ENCODE peak calls at places on chromosome 1, in six cellular contexts. G is CD8-positive, alpha-beta T cell; Y is GM06990; K is osteoblast; I is cardiac fibroblast; T is H1. V is an unnamed sample.

GRCh38 chr1:62271932-62272728 is 47.1 kb downstream of the KANK4 start:
- DNase-seq in G (peak), Y (no peak), T (no peak), I (no peak), K (no peak), V (peak)

GRCh38 chr1:31633117-31633516 is 11.6 kb downstream of the PEF1 start:
- DNase-seq in K (no peak), I (no peak), G (peak), T (no peak), Y (no peak), V (no peak)

GRCh38 chr1:244322791-244323521 is 128.8 kb downstream of the ADSS2 start:
- DNase-seq in K (peak), G (peak), T (no peak), Y (no peak), I (peak), V (no peak)

GRCh38 chr1:228393811-228394570 is 12.6 kb downstream of the TRIM11 start:
- DNase-seq in G (no peak), Y (no peak), I (no peak), T (no peak), K (peak), V (no peak)

GRCh38 chr1:9211291-9211811 is 23.2 kb upstream of the H6PD start:
- DNase-seq in I (peak), Y (no peak), G (no peak), K (peak), T (no peak), V (no peak)

GRCh38 chr1:214314178-214314843 is 33.4 kb downstream of the SMYD2 start:
- DNase-seq in Y (no peak), I (no peak), T (no peak), G (no peak), K (no peak), V (no peak)

GRCh38 chr1:229118662-229119061 is 152.2 kb upstream of the RAB4A start:
- DNase-seq in T (no peak), G (no peak), K (no peak), I (no peak), Y (no peak), V (no peak)

GRCh38 chr1:171740356-171740863 is 1.5 kb downstream of the VAMP4 start:
- DNase-seq in I (no peak), G (no peak), K (no peak), Y (no peak), T (no peak), V (no peak)

GRCh38 chr1:219088778-219089557 is 84.7 kb upstream of the LYPLAL1 start:
- DNase-seq in K (peak), I (peak), T (no peak), G (no peak), Y (peak), V (peak)

GRCh38 chr1:235882816-235883215 is 16.1 kb upstream of the LYST start:
- DNase-seq in T (no peak), K (peak), I (peak), Y (no peak), G (no peak), V (no peak)

GRCh38 chr1:171909711-171910110 is 68.4 kb downstream of the DNM3 start:
- DNase-seq in G (no peak), I (no peak), K (no peak), Y (no peak), T (peak), V (no peak)

GRCh38 chr1:212652609-212653008 is 44.0 kb downstream of the ATF3 start:
- DNase-seq in Y (no peak), K (no peak), T (no peak), I (no peak), G (no peak), V (no peak)

GRCh38 chr1:164504699-164505098 is 54.3 kb upstream of the PBX1 start:
- DNase-seq in K (no peak), I (peak), T (no peak), G (no peak), Y (no peak), V (no peak)

GRCh38 chr1:47627471-47628370 is 189.9 kb downstream of the FOXD2 start:
- DNase-seq in T (no peak), Y (no peak), K (no peak), I (no peak), G (no peak), V (no peak)

GRCh38 chr1:68481041-68481440 is 15.8 kb downstream of the DEPDC1 start:
- DNase-seq in I (no peak), G (no peak), K (no peak), T (no peak), Y (no peak), V (no peak)

DNA sequence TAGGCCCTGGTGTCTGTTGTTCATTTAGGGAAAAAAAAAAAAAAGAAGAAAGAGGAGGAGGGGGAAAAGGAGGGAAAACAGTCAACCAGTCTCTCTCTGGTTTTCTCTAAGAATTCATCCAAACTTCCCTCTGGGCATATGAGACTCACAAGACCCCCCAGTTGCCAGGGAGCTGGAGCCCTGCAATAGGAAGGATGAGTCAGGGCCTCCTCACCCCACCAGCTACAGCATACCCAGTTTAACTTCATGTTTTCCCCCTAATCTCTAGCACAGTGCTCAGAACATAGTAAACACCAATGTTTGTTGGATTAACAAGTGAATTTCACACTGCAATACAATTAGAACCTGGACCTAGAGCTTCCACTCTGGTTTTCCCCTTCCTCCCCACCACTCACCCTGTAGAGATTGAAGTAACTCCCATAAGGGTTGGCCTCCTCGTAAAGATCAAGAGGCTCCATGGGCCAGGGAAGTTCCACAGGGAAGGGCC is 7.8 kb downstream of the F11R start:
- DNase-seq in Y (peak), G (no peak), T (no peak), I (peak), K (no peak), V (no peak)
- H3K4me3 ChIP-seq in Y (peak), G (peak), T (no peak), I (no peak), K (no peak), V (peak)

GRCh38 chr1:24319962-24320361 is 805 bp downstream of the GRHL3 start:
- DNase-seq in G (no peak), K (no peak), T (no peak), Y (no peak), I (no peak), V (no peak)
- H3K4me3 ChIP-seq in G (no peak), K (no peak), T (peak), Y (peak), I (no peak), V (no peak)

DNA sequence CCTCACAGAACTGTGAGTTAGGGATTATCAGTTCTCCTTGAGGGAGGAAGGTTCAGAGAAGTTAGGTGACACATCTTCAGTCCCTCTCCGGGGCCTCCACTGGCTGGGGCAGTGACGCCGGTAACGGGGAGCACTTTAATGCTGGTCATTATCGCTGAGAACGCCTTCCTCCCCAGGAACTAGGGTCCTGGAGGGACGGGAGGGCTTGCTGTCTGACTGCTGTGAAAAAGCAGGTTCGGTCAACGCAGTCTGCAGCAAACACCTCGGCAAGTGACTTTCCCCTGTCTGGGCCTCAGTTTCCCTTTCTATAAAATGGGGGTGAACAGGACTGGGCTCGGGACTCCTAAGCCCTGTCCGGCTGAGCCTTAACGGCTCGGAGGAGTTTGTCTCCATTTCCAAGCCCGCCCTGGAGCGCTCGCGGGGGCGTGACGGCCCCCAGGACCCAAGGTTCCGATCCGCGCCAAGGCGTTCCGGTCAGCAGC is 341 bp upstream of the TMEM61 start:
- DNase-seq in Y (no peak), K (peak), I (no peak), T (no peak), G (no peak), V (no peak)
- H3K4me3 ChIP-seq in Y (no peak), K (peak), I (peak), T (peak), G (no peak), V (no peak)

DNA sequence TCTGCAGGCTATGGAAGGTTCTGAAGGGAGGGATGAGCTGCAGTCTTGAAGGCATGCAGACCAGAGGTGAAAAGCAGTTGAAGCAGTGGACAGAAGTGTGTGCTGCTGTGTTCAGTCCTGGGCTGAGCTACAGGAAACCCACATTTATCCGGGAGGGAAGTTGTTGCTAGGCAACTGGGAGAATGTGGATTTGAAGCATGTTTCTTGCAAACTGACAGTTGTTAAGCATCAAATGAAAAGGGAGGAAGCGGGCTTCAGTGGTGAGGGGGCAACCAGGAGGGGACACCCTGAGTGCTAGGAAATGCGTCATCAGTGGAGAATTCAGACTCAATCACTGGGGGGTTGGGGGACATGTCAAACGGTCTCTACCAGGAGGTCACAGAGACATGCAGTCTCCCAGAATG is 28.7 kb downstream of the ABCA4 start:
- DNase-seq in K (no peak), G (peak), T (no peak), I (peak), Y (no peak), V (no peak)
- H3K4me3 ChIP-seq in K (no peak), G (no peak), T (no peak), I (no peak), Y (no peak), V (no peak)

GRCh38 chr1:158113759-158114127 is 67.0 kb upstream of the CD1D start:
- DNase-seq in I (no peak), T (no peak), Y (no peak), G (no peak), K (no peak), V (no peak)
- H3K4me3 ChIP-seq in I (peak), T (peak), Y (no peak), G (peak), K (peak), V (no peak)

GRCh38 chr1:39270368-39270767 is 65.9 kb downstream of the MACF1 start:
- DNase-seq in I (no peak), K (no peak), T (no peak), Y (no peak), G (no peak), V (no peak)

GRCh38 chr1:39268112-39268581 is 63.7 kb downstream of the MACF1 start:
- DNase-seq in I (peak), K (peak), T (no peak), G (no peak), Y (no peak), V (no peak)

GRCh38 chr1:39268906-39269305 is 64.4 kb downstream of the MACF1 start:
- DNase-seq in G (no peak), Y (no peak), T (peak), K (no peak), I (no peak), V (no peak)

GRCh38 chr1:39269349-39269748 is 64.9 kb downstream of the MACF1 start:
- DNase-seq in G (no peak), Y (no peak), K (no peak), I (no peak), T (no peak), V (no peak)

DNA sequence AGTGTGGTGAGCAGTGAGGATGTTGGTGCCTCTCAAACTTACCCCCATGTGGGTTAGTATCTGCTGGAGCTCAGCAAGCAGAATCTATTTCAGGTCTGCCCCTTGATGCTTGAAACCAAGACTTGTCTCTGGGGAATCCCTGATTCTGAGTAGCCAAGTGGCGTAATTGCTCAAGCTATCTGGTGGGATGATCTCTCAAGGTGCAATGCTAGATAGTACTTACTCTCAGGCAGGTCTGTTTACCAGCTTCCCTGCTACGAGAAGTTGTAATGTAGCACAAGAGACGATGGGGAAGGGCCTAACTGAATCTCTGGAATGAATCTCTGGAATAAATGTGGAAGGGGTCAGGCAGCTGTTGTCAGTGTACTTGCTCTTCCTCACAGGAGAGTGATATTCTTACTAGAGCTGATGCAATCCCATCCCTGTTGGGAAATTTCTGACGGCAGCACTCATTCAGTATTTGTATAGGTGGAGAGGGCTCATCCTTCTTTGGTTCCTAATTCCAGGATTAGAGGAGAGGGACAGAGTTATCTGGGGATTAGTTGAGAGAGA is 65.4 kb downstream of the MACF1 start:
- DNase-seq in G (no peak), Y (peak), T (no peak), K (no peak), I (peak), V (peak)
- H3K4me3 ChIP-seq in G (no peak), Y (peak), T (no peak), K (no peak), I (no peak), V (peak)

DNA sequence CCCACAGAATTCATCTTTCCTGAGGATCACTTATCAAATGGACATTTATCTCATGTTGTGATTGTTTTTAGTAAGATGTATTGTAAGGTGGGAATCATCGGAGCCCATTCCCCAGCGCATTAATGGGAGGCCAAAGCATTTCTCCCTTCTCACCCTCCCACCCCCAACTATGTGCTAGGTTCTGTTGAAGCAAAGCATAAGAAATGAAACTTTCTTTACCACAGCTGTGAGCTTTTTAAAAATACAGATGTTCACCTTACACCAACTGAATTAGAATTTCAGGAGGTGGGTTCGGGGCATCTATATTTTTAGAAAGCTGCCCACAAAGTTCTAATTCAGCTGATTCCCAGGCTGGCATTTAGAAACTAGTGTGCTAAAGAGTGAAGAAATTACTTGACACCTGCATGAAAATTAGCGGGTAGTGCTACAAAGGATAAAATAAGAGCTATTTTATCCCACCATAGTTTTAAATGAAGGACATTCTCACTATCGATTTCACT is 26.3 kb downstream of the UAP1 start:
- DNase-seq in Y (no peak), G (no peak), T (no peak), I (no peak), K (no peak), V (no peak)
- H3K4me3 ChIP-seq in Y (no peak), G (no peak), T (no peak), I (no peak), K (no peak), V (no peak)

GRCh38 chr1:156050376-156050775 is 3.2 kb downstream of the UBQLN4 start:
- DNase-seq in G (no peak), I (no peak), K (peak), T (no peak), Y (no peak), V (no peak)
- H3K4me3 ChIP-seq in G (no peak), I (no peak), K (no peak), T (no peak), Y (no peak), V (no peak)

GRCh38 chr1:53410100-53410541 is 49.1 kb upstream of the DMRTB1 start:
- DNase-seq in I (no peak), G (peak), Y (peak), K (no peak), T (no peak), V (no peak)
- H3K4me3 ChIP-seq in I (no peak), G (no peak), Y (no peak), K (no peak), T (no peak), V (no peak)

DNA sequence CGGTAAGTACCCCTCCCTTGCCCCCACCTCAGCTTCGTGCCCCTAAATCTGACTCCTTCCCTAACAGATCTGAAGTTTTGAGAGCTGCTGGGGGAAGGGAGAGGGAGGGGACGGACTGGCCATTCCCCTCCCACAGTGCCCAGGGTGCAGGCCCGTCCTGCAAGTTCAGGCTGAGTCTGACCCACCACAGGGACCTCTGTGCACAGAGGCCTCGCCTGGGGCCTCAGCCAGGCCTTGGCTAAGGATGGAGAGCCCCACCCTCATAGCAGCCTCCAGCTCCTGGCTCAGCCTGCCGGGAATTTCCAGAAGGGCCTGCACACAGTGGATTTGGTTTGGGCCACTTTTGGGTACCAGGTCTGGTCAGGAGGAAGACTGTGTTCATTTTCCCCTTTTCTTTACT is 31.2 kb upstream of the TNFRSF1B start:
- DNase-seq in K (no peak), I (peak), T (no peak), G (no peak), Y (no peak), V (no peak)
- H3K4me3 ChIP-seq in K (no peak), I (no peak), T (no peak), G (no peak), Y (no peak), V (no peak)

V was measured in GM12864.